ENCODE peak calls at places on chromosomes 3 and 15, in seven cellular contexts. Y is H7; L is GM06990; P is left lung; G is neural progenitor cell; S is Karpas-422; U is CD4-positive, CD25-positive, alpha-beta regulatory T cell. R is an unnamed sample.

GRCh38 chr15:23548071-23548470 is 17.4 kb upstream of the MKRN3 start:
- DNase-seq in Y (no peak), L (no peak), P (no peak), G (no peak), S (no peak), U (no peak), R (no peak)

GRCh38 chr3:182450942-182451607 is 342.2 kb upstream of the ATP11B start:
- DNase-seq in Y (peak; percentile 17), L (no peak), P (no peak), G (peak; percentile 46), S (no peak), U (no peak), R (no peak)

GRCh38 chr15:80110920-80111319 is 41.9 kb upstream of the FAH start:
- DNase-seq in Y (no peak), L (no peak), P (no peak), G (no peak), S (no peak), U (no peak), R (no peak)

GRCh38 chr3:114454592-114455251 is 160.9 kb downstream of the TIGIT start:
- DNase-seq in Y (no peak), L (peak; percentile 18), P (no peak), G (peak; percentile 61), S (no peak), U (peak; percentile 9), R (no peak)

GRCh38 chr15:66294157-66294931 is 976 bp downstream of the DIS3L start:
- DNase-seq in Y (no peak), L (no peak), P (no peak), G (peak; percentile 16), S (peak; percentile 84), U (peak; percentile 60), R (peak; percentile 59)

GRCh38 chr3:58055309-58055708 is 47.1 kb downstream of the FLNB start:
- DNase-seq in Y (no peak), L (no peak), P (no peak), G (no peak), S (no peak), U (no peak), R (no peak)

GRCh38 chr15:101723161-101723873 is 956 bp downstream of the TARS3 start:
- DNase-seq in Y (no peak), L (peak; percentile 53), P (no peak), G (no peak), S (peak; percentile 56), U (peak; percentile 41), R (peak; percentile 18)

GRCh38 chr3:173789530-173789929 is 392.0 kb downstream of the NLGN1 start:
- DNase-seq in Y (no peak), L (no peak), P (no peak), G (no peak), S (no peak), U (no peak), R (peak; percentile 64)

GRCh38 chr3:18443670-18444596 is 18.8 kb upstream of the SATB1 start:
- DNase-seq in Y (peak; percentile 63), L (peak; percentile 5), P (peak; percentile 35), G (peak; percentile 64), S (no peak), U (no peak), R (no peak)

GRCh38 chr3:13537926-13538325 is 11.0 kb upstream of the FBLN2 start:
- DNase-seq in Y (no peak), L (no peak), P (no peak), G (no peak), S (no peak), U (no peak), R (peak; percentile 83)

GRCh38 chr3:140942221-140943104 is 827 bp downstream of the SLC25A36 start:
- DNase-seq in Y (peak; percentile 73), L (peak; percentile 78), P (peak; percentile 59), G (peak; percentile 92), S (peak; percentile 89), U (peak; percentile 59), R (peak; percentile 41)

GRCh38 chr15:100124361-100124760 is 217.4 kb downstream of the ADAMTS17 start:
- DNase-seq in Y (no peak), L (no peak), P (no peak), G (no peak), S (no peak), U (no peak), R (no peak)

GRCh38 chr3:38587548-38588131 is 61.8 kb downstream of the SCN5A start:
- DNase-seq in Y (no peak), L (no peak), P (no peak), G (no peak), S (no peak), U (no peak), R (no peak)

GRCh38 chr3:47123857-47124256 is 40.1 kb downstream of the SETD2 start:
- DNase-seq in Y (no peak), L (no peak), P (no peak), G (no peak), S (no peak), U (no peak), R (no peak)

GRCh38 chr3:47117803-47118364 is 46.0 kb downstream of the SETD2 start:
- DNase-seq in Y (no peak), L (no peak), P (no peak), G (no peak), S (no peak), U (peak; percentile 50), R (no peak)

GRCh38 chr3:47120138-47120537 is 43.8 kb downstream of the SETD2 start:
- DNase-seq in Y (no peak), L (no peak), P (no peak), G (no peak), S (no peak), U (peak; percentile 44), R (no peak)
- H3K36me3 ChIP-seq in Y (peaks cover 2% of the 10 kb centered on the region), L (peaks cover 8% of the 10 kb centered on the region), P (no peaks in the 10 kb centered on the region), G (peaks cover 3% of the 10 kb centered on the region), S (peaks cover 76% of the 10 kb centered on the region), U (peaks cover 55% of the 10 kb centered on the region), R (peaks cover 9% of the 10 kb centered on the region)

DNA sequence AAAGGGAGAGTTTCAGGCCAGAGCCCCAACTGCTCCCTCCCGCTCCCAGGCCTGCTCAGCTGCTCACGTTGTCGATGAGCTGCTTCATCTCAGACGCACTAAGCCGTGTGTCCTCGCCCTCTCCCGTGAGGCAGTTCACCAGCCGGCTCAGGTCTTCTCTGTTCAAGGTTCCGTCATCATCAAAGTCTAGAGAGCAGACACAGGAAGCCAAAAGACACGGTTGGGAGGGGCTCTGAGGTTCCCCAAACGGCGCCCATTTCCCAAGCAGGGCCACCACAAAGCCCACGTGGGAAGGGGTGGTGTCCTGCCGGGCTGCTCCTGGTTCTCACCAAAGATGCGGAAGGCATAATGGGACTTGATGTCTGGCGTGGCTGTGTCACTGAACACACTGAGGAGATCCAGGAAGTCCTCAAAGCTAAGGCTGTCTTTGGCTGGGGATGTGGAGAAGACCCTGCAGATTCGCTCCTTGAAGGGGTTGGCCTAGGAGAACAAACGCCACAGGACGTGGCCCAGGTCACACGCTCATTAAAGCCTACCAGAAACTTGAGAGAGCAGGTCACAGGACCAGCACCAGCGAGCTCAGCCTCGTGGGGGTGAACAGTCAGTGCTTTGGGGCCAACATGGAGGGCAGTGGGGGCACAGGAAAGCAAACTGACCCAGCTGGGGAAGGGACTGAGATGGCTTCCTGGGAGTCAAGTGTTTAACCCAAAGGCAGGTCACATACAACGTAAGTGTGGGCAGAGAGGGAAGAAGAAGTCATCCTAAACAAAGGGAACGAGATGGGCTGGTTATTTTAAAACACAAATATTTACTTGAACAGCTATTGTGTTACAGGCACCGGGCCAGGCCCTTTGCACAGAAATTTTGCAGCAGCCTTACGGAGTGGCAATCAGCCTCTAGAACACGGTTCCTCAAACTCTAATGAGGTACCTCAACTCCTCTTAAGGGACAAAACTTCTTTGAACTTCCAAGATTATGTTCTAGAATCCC is 2.4 kb downstream of the CIB1 start:
- DNase-seq in Y (peak; percentile 30), L (peak; percentile 51), P (peak; percentile 75), G (no peak), S (no peak), U (peak; percentile 92), R (peak; percentile 26)
- H3K4me3 ChIP-seq in Y (no peak overlapping the region), L (peak overlapping the region; percentile 90), P (peak overlapping the region; percentile 66), G (no peak overlapping the region), S (peak overlapping the region; percentile 90), U (peak overlapping the region; percentile 74), R (no peak overlapping the region)

GRCh38 chr15:34893967-34894366 is 75.6 kb downstream of the AQR start:
- DNase-seq in Y (no peak), L (no peak), P (no peak), G (no peak), S (no peak), U (no peak), R (no peak)

GRCh38 chr15:34886134-34886533 is 83.4 kb downstream of the AQR start:
- DNase-seq in Y (no peak), L (no peak), P (no peak), G (no peak), S (no peak), U (no peak), R (no peak)

GRCh38 chr15:34892963-34893591 is 76.5 kb downstream of the AQR start:
- DNase-seq in Y (no peak), L (no peak), P (no peak), G (peak; percentile 23), S (no peak), U (no peak), R (no peak)

GRCh38 chr15:34890424-34890823 is 79.1 kb downstream of the AQR start:
- DNase-seq in Y (no peak), L (no peak), P (no peak), G (no peak), S (no peak), U (no peak), R (no peak)

GRCh38 chr15:34889486-34889885 is 80.1 kb downstream of the AQR start:
- DNase-seq in Y (no peak), L (no peak), P (no peak), G (no peak), S (no peak), U (no peak), R (peak; percentile 3)
- H3K36me3 ChIP-seq in Y (peaks cover under 1% of the 10 kb centered on the region), L (peaks cover 5% of the 10 kb centered on the region), P (no peaks in the 10 kb centered on the region), G (peaks cover 18% of the 10 kb centered on the region), S (peaks cover 69% of the 10 kb centered on the region), U (peaks cover 88% of the 10 kb centered on the region), R (peaks cover 7% of the 10 kb centered on the region)

GRCh38 chr3:170010498-170010897 is 27.3 kb upstream of the GPR160 start:
- DNase-seq in Y (no peak), L (peak; percentile 32), P (no peak), G (no peak), S (no peak), U (no peak), R (no peak)
- H3K4me3 ChIP-seq in Y (no peak overlapping the region), L (no peak overlapping the region), P (no peak overlapping the region), G (no peak overlapping the region), S (no peak overlapping the region), U (no peak overlapping the region), R (no peak overlapping the region)

GRCh38 chr15:39946862-39947261 is 12.9 kb downstream of the EIF2AK4 start:
- DNase-seq in Y (no peak), L (no peak), P (no peak), G (no peak), S (no peak), U (no peak), R (peak; percentile 20)
- H3K36me3 ChIP-seq in Y (peaks cover 46% of the 10 kb centered on the region), L (peaks cover 2% of the 10 kb centered on the region), P (no peaks in the 10 kb centered on the region), G (peaks cover 11% of the 10 kb centered on the region), S (peaks cover 3% of the 10 kb centered on the region), U (peaks cover 47% of the 10 kb centered on the region), R (peaks cover 17% of the 10 kb centered on the region)

GRCh38 chr15:68691667-68692066 is 112.9 kb downstream of the CORO2B start:
- DNase-seq in Y (no peak), L (no peak), P (no peak), G (no peak), S (no peak), U (no peak), R (no peak)
- H3K4me3 ChIP-seq in Y (no peak overlapping the region), L (no peak overlapping the region), P (no peak overlapping the region), G (no peak overlapping the region), S (no peak overlapping the region), U (no peak overlapping the region), R (no peak overlapping the region)

R was measured in bronchial epithelial cell.